ENCODE peak calls at places on chromosomes 6 and 20, in five cellular contexts. X is non-pigmented ciliary epithelial cell; Q is DMS153; A is B cell; V is activated CD4-positive, CD25-positive, alpha-beta regulatory T cell. I is an unnamed sample.

GRCh38 chr6:129317931-129318820 is 391.8 kb downstream of the ARHGAP18 start:
- DNase-seq in A (no peak), Q (no peak), X (peak; percentile 34), V (no peak), I (peak; percentile 87)

GRCh38 chr20:1961374-1961773 is 32.5 kb downstream of the PDYN start:
- DNase-seq in V (no peak), X (no peak), A (no peak), Q (no peak), I (no peak)

GRCh38 chr6:158752613-158753012 is 66.6 kb downstream of the EZR start:
- DNase-seq in A (peak; percentile 20), V (no peak), X (no peak), Q (peak; percentile 63), I (no peak)

GRCh38 chr6:37637562-37638413 is 59.9 kb downstream of the MDGA1 start:
- DNase-seq in A (no peak), X (no peak), V (no peak), Q (no peak), I (no peak)

GRCh38 chr20:31833130-31833930 is 12.1 kb downstream of the FOXS1 start:
- DNase-seq in X (no peak), Q (no peak), V (peak; percentile 66), A (peak; percentile 63), I (peak; percentile 70)

GRCh38 chr6:22906091-22906549 is 336.8 kb downstream of the HDGFL1 start:
- DNase-seq in Q (no peak), V (no peak), A (no peak), X (no peak), I (peak; percentile 39)

GRCh38 chr20:17205261-17205660 is 21.6 kb upstream of the PCSK2 start:
- DNase-seq in A (no peak), X (no peak), Q (no peak), V (no peak), I (no peak)

GRCh38 chr20:57179265-57179664 is 87.2 kb downstream of the BMP7 start:
- DNase-seq in Q (no peak), V (no peak), X (no peak), A (no peak), I (no peak)

GRCh38 chr20:14360386-14360785 is 23.0 kb upstream of the FLRT3 start:
- DNase-seq in X (no peak), Q (no peak), V (no peak), A (no peak), I (no peak)

GRCh38 chr6:127471379-127472255 is 12.4 kb upstream of the KIAA0408 start:
- DNase-seq in Q (no peak), V (no peak), A (no peak), X (no peak), I (no peak)

GRCh38 chr6:85473748-85474147 is 23.9 kb downstream of the NT5E start:
- DNase-seq in X (no peak), Q (no peak), A (no peak), V (no peak), I (no peak)

GRCh38 chr6:15152720-15153119 is 93.1 kb upstream of the JARID2 start:
- DNase-seq in A (no peak), V (no peak), Q (no peak), X (no peak), I (no peak)

I was measured in trophoblast cell.